ENCODE peak calls at places on chromosomes 1 and 21, in nine cellular contexts. Z is lower leg skin, E is cardiac muscle cell, R is GM12878, L is neural progenitor cell, I is HL-60, Y is uterus, D is ovary, U is heart right ventricle. A is an unnamed sample.

GRCh38 chr1:180194546-180195207 is 35.4 kb upstream of the LHX4 start:
- DNase-seq in Z (no peak), E (no peak), R (no peak), L (no peak), I (peak; percentile 31), Y (no peak), D (no peak), U (no peak), A (no peak)

GRCh38 chr21:31371715-31372114 is 27.7 kb upstream of the TIAM1 start:
- DNase-seq in Z (no peak), E (no peak), R (no peak), L (no peak), I (no peak), Y (no peak), D (no peak), U (no peak), A (no peak)

GRCh38 chr1:210376836-210377377 is 48.2 kb downstream of the HHAT start:
- DNase-seq in Z (no peak), E (no peak), R (no peak), L (no peak), I (no peak), Y (no peak), D (no peak), U (no peak), A (no peak)

GRCh38 chr1:93440272-93440671 is 7.6 kb upstream of the FNBP1L start:
- DNase-seq in Z (no peak), E (no peak), R (no peak), L (no peak), I (no peak), Y (no peak), D (no peak), U (no peak), A (no peak)

GRCh38 chr1:66731462-66731861 is 20.8 kb upstream of the DYNLT5 start:
- DNase-seq in Z (no peak), E (no peak), R (no peak), L (no peak), I (no peak), Y (no peak), D (no peak), U (no peak), A (no peak)

GRCh38 chr1:213035573-213035972 is 15.5 kb upstream of the RPS6KC1 start:
- DNase-seq in Z (no peak), E (no peak), R (no peak), L (no peak), I (no peak), Y (no peak), D (no peak), U (no peak), A (no peak)

GRCh38 chr1:110466646-110467280 is 15.8 kb downstream of the PROK1 start:
- DNase-seq in Z (no peak), E (no peak), R (no peak), L (no peak), I (no peak), Y (no peak), D (no peak), U (no peak), A (no peak)

GRCh38 chr1:167663002-167663772 is 33.2 kb downstream of the RCSD1 start:
- DNase-seq in Z (no peak), E (no peak), R (peak; percentile 60), L (no peak), I (no peak), Y (no peak), D (no peak), U (peak; percentile 57), A (peak; percentile 56)

GRCh38 chr1:52927219-52928082 is at the start of gene SCP2:
- DNase-seq in Z (peak; percentile 69), E (peak; percentile 77), R (no peak), L (peak; percentile 89), I (peak; percentile 63), Y (peak; percentile 86), D (peak; percentile 87), U (peak; percentile 90), A (peak; percentile 67)

GRCh38 chr21:22791986-22792560 is 1793.9 kb downstream of the NCAM2 start:
- DNase-seq in Z (no peak), E (peak; percentile 70), R (no peak), L (peak; percentile 72), I (no peak), Y (no peak), D (no peak), U (no peak), A (peak; percentile 77)

GRCh38 chr1:159778266-159778665 is 2.5 kb upstream of the DUSP23 start:
- DNase-seq in Z (no peak), E (no peak), R (no peak), L (no peak), I (no peak), Y (no peak), D (no peak), U (no peak), A (peak; percentile 27)

GRCh38 chr1:181646723-181647122 is 163.4 kb downstream of the CACNA1E start:
- DNase-seq in Z (no peak), E (no peak), R (no peak), L (no peak), I (no peak), Y (no peak), D (no peak), U (no peak), A (no peak)

GRCh38 chr1:54355931-54356679 is 50.1 kb downstream of the SSBP3 start:
- DNase-seq in Z (no peak), E (peak; percentile 89), R (no peak), L (peak; percentile 66), I (peak; percentile 90), Y (no peak), D (no peak), U (no peak), A (no peak)

GRCh38 chr1:109253803-109254620 is 4.7 kb downstream of the CELSR2 start:
- DNase-seq in Z (no peak), E (peak; percentile 45), R (no peak), L (peak; percentile 77), I (no peak), Y (no peak), D (peak; percentile 16), U (no peak), A (peak; percentile 35)

GRCh38 chr1:52237430-52237829 is 95.5 kb downstream of the ZFYVE9 start:
- DNase-seq in Z (no peak), E (no peak), R (no peak), L (no peak), I (peak; percentile 33), Y (no peak), D (no peak), U (no peak), A (peak; percentile 75)

GRCh38 chr1:6358757-6359567 is 34.6 kb downstream of the ACOT7 start:
- DNase-seq in Z (no peak), E (peak; percentile 20), R (no peak), L (peak; percentile 59), I (no peak), Y (no peak), D (peak; percentile 64), U (no peak), A (peak; percentile 72)

GRCh38 chr1:169348356-169349036 is 19.1 kb downstream of the NME7 start:
- DNase-seq in Z (no peak), E (peak; percentile 69), R (peak; percentile 19), L (peak; percentile 66), I (peak; percentile 29), Y (no peak), D (no peak), U (no peak), A (peak; percentile 82)

DNA sequence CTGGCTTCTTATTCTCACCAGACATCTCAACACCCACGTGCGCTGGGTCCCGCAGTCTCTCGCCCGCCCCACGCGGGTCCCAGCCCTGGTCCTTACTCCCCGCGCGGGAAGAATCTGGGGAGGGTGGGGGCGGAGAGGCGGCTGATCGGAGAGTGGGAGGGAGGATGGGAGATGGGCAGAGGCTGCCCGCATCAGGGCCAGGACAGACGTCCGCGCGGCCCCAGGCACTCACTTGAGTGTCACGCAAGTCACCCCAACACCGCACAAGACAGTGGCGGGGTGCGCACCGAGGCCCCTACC is 6.1 kb upstream of the SIM2 start:
- DNase-seq in Z (no peak), E (no peak), R (no peak), L (no peak), I (no peak), Y (no peak), D (no peak), U (no peak), A (no peak)
- H3K4me3 ChIP-seq in Z (no peak overlapping the region), E (no peak overlapping the region), R (no peak overlapping the region), L (peak overlapping the region; percentile 28), I (no peak overlapping the region), Y (no peak overlapping the region), D (no peak overlapping the region), U (no peak overlapping the region), A (no peak overlapping the region)

GRCh38 chr1:59445040-59445439 is 148.1 kb downstream of the FGGY start:
- DNase-seq in Z (peak; percentile 53), E (no peak), R (no peak), L (no peak), I (peak; percentile 41), Y (peak; percentile 42), D (no peak), U (no peak), A (peak; percentile 65)

GRCh38 chr1:59444520-59444919 is 147.6 kb downstream of the FGGY start:
- DNase-seq in Z (no peak), E (no peak), R (no peak), L (no peak), I (no peak), Y (no peak), D (no peak), U (no peak), A (no peak)

GRCh38 chr1:59446257-59446901 is 149.5 kb downstream of the FGGY start:
- DNase-seq in Z (no peak), E (peak; percentile 27), R (no peak), L (peak; percentile 3), I (no peak), Y (peak; percentile 42), D (no peak), U (no peak), A (peak; percentile 88)

GRCh38 chr1:59443355-59443754 is 146.5 kb downstream of the FGGY start:
- DNase-seq in Z (no peak), E (no peak), R (no peak), L (no peak), I (no peak), Y (no peak), D (no peak), U (no peak), A (peak; percentile 42)

DNA sequence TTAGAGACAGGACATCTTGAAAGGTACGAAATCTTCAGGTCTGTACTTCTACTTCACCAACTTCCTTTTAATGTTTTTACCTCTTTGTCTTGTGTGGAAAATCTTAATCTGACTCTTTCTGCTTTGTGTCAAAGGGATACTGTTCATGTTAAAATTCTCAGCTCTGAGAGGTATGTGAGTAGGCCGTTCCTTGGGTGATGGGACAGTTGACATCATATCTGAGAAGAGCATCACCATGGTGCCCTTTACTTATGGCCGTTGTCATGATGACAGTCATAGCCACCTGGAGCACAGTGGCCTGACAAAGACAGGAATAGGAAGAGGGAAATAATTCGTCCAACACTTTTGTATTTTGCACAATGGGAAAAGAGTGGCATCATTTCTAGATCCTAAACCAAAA is 145.6 kb downstream of the FGGY start:
- DNase-seq in Z (no peak), E (no peak), R (no peak), L (no peak), I (no peak), Y (no peak), D (no peak), U (no peak), A (no peak)
- TF ChIP-seq CTCF in Z (no peak), E (no peak), R (no peak), L (no peak), I (no peak), Y (no peak), D (no peak), U (no peak), A (no peak)

GRCh38 chr1:160797163-160797797 is 1.3 kb downstream of the LY9 start:
- DNase-seq in Z (no peak), E (no peak), R (no peak), L (no peak), I (no peak), Y (no peak), D (no peak), U (no peak), A (no peak)
- H3K4me3 ChIP-seq in Z (no peak overlapping the region), E (no peak overlapping the region), R (peak overlapping the region; percentile 63), L (no peak overlapping the region), I (no peak overlapping the region), Y (no peak overlapping the region), D (no peak overlapping the region), U (no peak overlapping the region), A (no peak overlapping the region)

GRCh38 chr1:188700116-188700515 is 1777.5 kb downstream of the BRINP3 start:
- DNase-seq in Z (no peak), E (no peak), R (no peak), L (no peak), I (no peak), Y (no peak), D (no peak), U (no peak), A (no peak)
- TF ChIP-seq CTCF in Z (no peak), E (no peak), R (no peak), L (no peak), I (no peak), Y (no peak), D (no peak), U (no peak), A (no peak)

A was measured in choroid plexus epithelial cell.